ENCODE peak calls at places on chromosomes 2 and 18, in ten cellular contexts. One of them, this sample, is unnamed.
A peak's percentile ranks its signal among the peaks of the same experiment; 100 is the strongest.

GRCh38 chr2:10385933-10386773 is 62.0 kb downstream of the ODC1 start:
- DNase-seq in cardiac muscle cell: no peak
- DNase-seq in neural crest cell: no peak
- DNase-seq in AG09309: no peak
- DNase-seq in mucosa of descending colon: no peak
- DNase-seq in retinal pigment epithelial cell: peak; percentile 48
- DNase-seq in upper lobe of right lung: no peak
- DNase-seq in bronchial epithelial cell: peak; percentile 54
- DNase-seq in vagina: no peak
- DNase-seq in OCI-LY7: no peak
- DNase-seq in this sample: no peak

GRCh38 chr2:23475473-23475872 is 90.5 kb downstream of the KLHL29 start:
- DNase-seq in bronchial epithelial cell: no peak
- DNase-seq in AG09309: no peak
- DNase-seq in mucosa of descending colon: no peak
- DNase-seq in neural crest cell: no peak
- DNase-seq in vagina: no peak
- DNase-seq in OCI-LY7: no peak
- DNase-seq in retinal pigment epithelial cell: no peak
- DNase-seq in upper lobe of right lung: peak; percentile 10
- DNase-seq in cardiac muscle cell: no peak
- DNase-seq in this sample: no peak

GRCh38 chr2:168767258-168767657 is 35.2 kb upstream of the NOSTRIN start:
- DNase-seq in AG09309: no peak
- DNase-seq in retinal pigment epithelial cell: no peak
- DNase-seq in vagina: no peak
- DNase-seq in upper lobe of right lung: no peak
- DNase-seq in bronchial epithelial cell: peak; percentile 48
- DNase-seq in OCI-LY7: no peak
- DNase-seq in neural crest cell: no peak
- DNase-seq in cardiac muscle cell: no peak
- DNase-seq in mucosa of descending colon: no peak
- DNase-seq in this sample: no peak

GRCh38 chr2:75065402-75066008 is 107.1 kb downstream of the POLE4 start:
- DNase-seq in bronchial epithelial cell: peak; percentile 68
- DNase-seq in mucosa of descending colon: no peak
- DNase-seq in cardiac muscle cell: no peak
- DNase-seq in vagina: no peak
- DNase-seq in neural crest cell: no peak
- DNase-seq in retinal pigment epithelial cell: no peak
- DNase-seq in upper lobe of right lung: no peak
- DNase-seq in AG09309: no peak
- DNase-seq in OCI-LY7: no peak
- DNase-seq in this sample: no peak

GRCh38 chr2:141554810-141555209 is 576.0 kb downstream of the LRP1B start:
- DNase-seq in OCI-LY7: peak; percentile 16
- DNase-seq in bronchial epithelial cell: peak; percentile 53
- DNase-seq in neural crest cell: peak; percentile 2
- DNase-seq in cardiac muscle cell: peak; percentile 63
- DNase-seq in retinal pigment epithelial cell: no peak
- DNase-seq in vagina: no peak
- DNase-seq in upper lobe of right lung: no peak
- DNase-seq in mucosa of descending colon: no peak
- DNase-seq in AG09309: no peak
- DNase-seq in this sample: no peak

GRCh38 chr18:77133051-77133919 is 702 bp upstream of the MBP start:
- DNase-seq in retinal pigment epithelial cell: no peak
- DNase-seq in bronchial epithelial cell: no peak
- DNase-seq in AG09309: no peak
- DNase-seq in mucosa of descending colon: peak; percentile 81
- DNase-seq in OCI-LY7: no peak
- DNase-seq in upper lobe of right lung: peak; percentile 83
- DNase-seq in cardiac muscle cell: peak; percentile 46
- DNase-seq in vagina: no peak
- DNase-seq in neural crest cell: no peak
- DNase-seq in this sample: no peak

GRCh38 chr2:232315049-232315922 is 63.3 kb upstream of the ALPP start:
- DNase-seq in cardiac muscle cell: no peak
- DNase-seq in OCI-LY7: no peak
- DNase-seq in retinal pigment epithelial cell: no peak
- DNase-seq in neural crest cell: no peak
- DNase-seq in AG09309: peak; percentile 85
- DNase-seq in mucosa of descending colon: peak; percentile 73
- DNase-seq in vagina: no peak
- DNase-seq in bronchial epithelial cell: peak; percentile 93
- DNase-seq in upper lobe of right lung: peak; percentile 75
- DNase-seq in this sample: no peak

GRCh38 chr2:237165405-237166276 is 80.0 kb downstream of the COPS8 start:
- DNase-seq in retinal pigment epithelial cell: peak; percentile 46
- DNase-seq in cardiac muscle cell: peak; percentile 54
- DNase-seq in upper lobe of right lung: no peak
- DNase-seq in neural crest cell: no peak
- DNase-seq in vagina: no peak
- DNase-seq in mucosa of descending colon: no peak
- DNase-seq in AG09309: no peak
- DNase-seq in bronchial epithelial cell: peak; percentile 45
- DNase-seq in OCI-LY7: no peak
- DNase-seq in this sample: no peak

GRCh38 chr2:157722580-157723234 is 94.0 kb upstream of the ACVR1C start:
- DNase-seq in bronchial epithelial cell: peak; percentile 18
- DNase-seq in retinal pigment epithelial cell: no peak
- DNase-seq in upper lobe of right lung: no peak
- DNase-seq in OCI-LY7: peak; percentile 31
- DNase-seq in neural crest cell: no peak
- DNase-seq in vagina: no peak
- DNase-seq in AG09309: no peak
- DNase-seq in cardiac muscle cell: no peak
- DNase-seq in mucosa of descending colon: no peak
- DNase-seq in this sample: no peak

GRCh38 chr2:240043279-240043990 is 9.9 kb downstream of the OR6B3 start:
- DNase-seq in AG09309: no peak
- DNase-seq in neural crest cell: no peak
- DNase-seq in mucosa of descending colon: no peak
- DNase-seq in retinal pigment epithelial cell: no peak
- DNase-seq in bronchial epithelial cell: no peak
- DNase-seq in upper lobe of right lung: no peak
- DNase-seq in cardiac muscle cell: no peak
- DNase-seq in OCI-LY7: no peak
- DNase-seq in vagina: no peak
- DNase-seq in this sample: no peak

GRCh38 chr2:225463449-225463848 is 63.9 kb downstream of the NYAP2 start:
- DNase-seq in cardiac muscle cell: no peak
- DNase-seq in bronchial epithelial cell: no peak
- DNase-seq in upper lobe of right lung: no peak
- DNase-seq in mucosa of descending colon: no peak
- DNase-seq in retinal pigment epithelial cell: no peak
- DNase-seq in vagina: no peak
- DNase-seq in neural crest cell: no peak
- DNase-seq in OCI-LY7: no peak
- DNase-seq in AG09309: no peak
- DNase-seq in this sample: no peak

GRCh38 chr2:188892632-188893031 is 81.5 kb upstream of the COL3A1 start:
- DNase-seq in mucosa of descending colon: no peak
- DNase-seq in OCI-LY7: no peak
- DNase-seq in AG09309: no peak
- DNase-seq in neural crest cell: no peak
- DNase-seq in vagina: no peak
- DNase-seq in bronchial epithelial cell: no peak
- DNase-seq in cardiac muscle cell: no peak
- DNase-seq in upper lobe of right lung: no peak
- DNase-seq in retinal pigment epithelial cell: no peak
- DNase-seq in this sample: no peak

GRCh38 chr2:235595420-235596010 is 101.7 kb downstream of the AGAP1 start:
- DNase-seq in AG09309: peak; percentile 47
- DNase-seq in upper lobe of right lung: no peak
- DNase-seq in OCI-LY7: peak; percentile 55
- DNase-seq in neural crest cell: peak; percentile 75
- DNase-seq in mucosa of descending colon: no peak
- DNase-seq in vagina: no peak
- DNase-seq in cardiac muscle cell: peak; percentile 73
- DNase-seq in bronchial epithelial cell: peak; percentile 70
- DNase-seq in retinal pigment epithelial cell: no peak
- DNase-seq in this sample: no peak

GRCh38 chr18:30766053-30766452 is 276.5 kb downstream of the DSC3 start:
- DNase-seq in cardiac muscle cell: no peak
- DNase-seq in bronchial epithelial cell: no peak
- DNase-seq in mucosa of descending colon: no peak
- DNase-seq in OCI-LY7: no peak
- DNase-seq in AG09309: no peak
- DNase-seq in vagina: no peak
- DNase-seq in upper lobe of right lung: no peak
- DNase-seq in neural crest cell: no peak
- DNase-seq in retinal pigment epithelial cell: no peak
- DNase-seq in this sample: no peak

GRCh38 chr2:134233733-134234135 is 20.1 kb upstream of the MGAT5 start:
- DNase-seq in neural crest cell: no peak
- DNase-seq in bronchial epithelial cell: no peak
- DNase-seq in cardiac muscle cell: no peak
- DNase-seq in OCI-LY7: peak; percentile 78
- DNase-seq in mucosa of descending colon: no peak
- DNase-seq in upper lobe of right lung: no peak
- DNase-seq in vagina: no peak
- DNase-seq in AG09309: no peak
- DNase-seq in retinal pigment epithelial cell: no peak
- DNase-seq in this sample: no peak

GRCh38 chr2:107336536-107336935 is 450.6 kb upstream of the ST6GAL2 start:
- DNase-seq in cardiac muscle cell: no peak
- DNase-seq in retinal pigment epithelial cell: no peak
- DNase-seq in bronchial epithelial cell: no peak
- DNase-seq in neural crest cell: no peak
- DNase-seq in upper lobe of right lung: no peak
- DNase-seq in vagina: no peak
- DNase-seq in mucosa of descending colon: no peak
- DNase-seq in AG09309: no peak
- DNase-seq in OCI-LY7: no peak
- DNase-seq in this sample: no peak

DNA sequence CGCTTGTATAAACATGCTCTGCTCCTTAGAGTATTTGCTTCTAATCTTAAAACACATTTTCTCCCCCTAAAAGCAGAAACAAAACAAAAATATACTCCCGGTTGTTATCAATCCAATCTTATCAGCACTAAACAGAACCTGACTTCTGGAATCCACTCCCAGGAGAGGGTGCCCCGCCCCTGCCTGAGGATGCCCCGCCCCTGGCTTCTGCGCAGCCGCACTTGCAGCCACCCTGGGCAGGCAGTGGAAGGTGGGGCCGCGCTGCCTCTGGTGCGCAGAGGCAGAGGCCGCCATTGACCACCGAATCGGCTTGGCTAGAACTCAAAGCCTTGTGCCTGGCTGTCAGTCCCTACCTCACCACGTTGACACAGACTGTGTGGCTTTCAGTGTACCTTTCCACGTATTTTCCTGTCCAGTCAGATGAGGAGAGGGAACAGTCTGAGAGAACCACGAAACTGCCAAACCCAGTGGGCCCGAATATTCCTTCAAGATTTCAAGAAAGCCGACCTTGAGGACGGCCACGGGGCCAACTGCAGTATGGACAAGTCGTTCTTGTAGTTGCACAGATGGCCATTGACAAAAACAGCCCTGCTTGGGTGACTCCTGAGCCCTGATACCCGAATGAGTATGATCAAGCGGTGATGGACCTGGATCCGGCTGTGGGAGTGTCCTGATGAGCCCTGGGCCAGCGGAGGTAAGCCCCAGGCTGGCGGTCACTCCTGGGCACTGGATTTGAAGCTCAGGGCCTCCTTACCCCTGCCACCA is 46.2 kb upstream of the ARHGAP28 start:
- DNase-seq in bronchial epithelial cell: peak; percentile 38
- DNase-seq in mucosa of descending colon: no peak
- DNase-seq in cardiac muscle cell: no peak
- DNase-seq in neural crest cell: no peak
- DNase-seq in AG09309: no peak
- DNase-seq in OCI-LY7: no peak
- DNase-seq in vagina: no peak
- DNase-seq in upper lobe of right lung: peak; percentile 76
- DNase-seq in retinal pigment epithelial cell: no peak
- DNase-seq in this sample: no peak
- TF ChIP-seq CTCF in bronchial epithelial cell: no peak
- TF ChIP-seq CTCF in mucosa of descending colon: no peak
- TF ChIP-seq CTCF in cardiac muscle cell: no peak
- TF ChIP-seq CTCF in neural crest cell: no peak
- TF ChIP-seq CTCF in AG09309: no peak
- TF ChIP-seq CTCF in OCI-LY7: no peak
- TF ChIP-seq CTCF in vagina: no peak
- TF ChIP-seq CTCF in upper lobe of right lung: no peak
- TF ChIP-seq CTCF in retinal pigment epithelial cell: no peak
- TF ChIP-seq CTCF in this sample: no peak

DNA sequence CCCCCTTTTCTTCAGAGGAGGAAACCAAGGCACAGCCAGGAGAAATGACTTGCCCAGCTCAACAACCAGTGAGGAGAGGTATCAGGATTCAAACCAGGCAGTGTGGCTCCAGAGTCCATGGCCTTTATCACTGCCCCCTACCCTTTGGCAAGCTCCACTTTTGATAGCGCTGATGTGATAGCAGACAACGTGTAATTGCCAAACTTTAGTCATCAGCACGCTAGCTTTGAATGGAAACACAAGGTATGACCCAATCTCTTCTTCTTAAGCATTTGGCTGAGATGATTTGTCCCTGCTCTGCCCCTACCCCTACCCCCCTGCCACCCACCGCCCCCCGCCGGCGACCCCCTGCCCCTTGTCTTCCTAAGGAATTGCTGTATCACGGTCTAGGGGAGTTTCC is 75.3 kb upstream of the MAP4K4 start:
- DNase-seq in upper lobe of right lung: no peak
- DNase-seq in bronchial epithelial cell: no peak
- DNase-seq in retinal pigment epithelial cell: no peak
- DNase-seq in vagina: no peak
- DNase-seq in cardiac muscle cell: no peak
- DNase-seq in neural crest cell: no peak
- DNase-seq in mucosa of descending colon: no peak
- DNase-seq in AG09309: no peak
- DNase-seq in OCI-LY7: no peak
- DNase-seq in this sample: no peak
- TF ChIP-seq CTCF in upper lobe of right lung: no peak
- TF ChIP-seq CTCF in bronchial epithelial cell: no peak
- TF ChIP-seq CTCF in retinal pigment epithelial cell: no peak
- TF ChIP-seq CTCF in vagina: no peak
- TF ChIP-seq CTCF in cardiac muscle cell: no peak
- TF ChIP-seq CTCF in neural crest cell: no peak
- TF ChIP-seq CTCF in mucosa of descending colon: no peak
- TF ChIP-seq CTCF in AG09309: no peak
- TF ChIP-seq CTCF in OCI-LY7: no peak
- TF ChIP-seq CTCF in this sample: no peak

GRCh38 chr2:6877402-6878305 is at the start of gene RSAD2:
- DNase-seq in upper lobe of right lung: no peak
- DNase-seq in OCI-LY7: no peak
- DNase-seq in AG09309: peak; percentile 5
- DNase-seq in retinal pigment epithelial cell: peak; percentile 39
- DNase-seq in vagina: no peak
- DNase-seq in neural crest cell: no peak
- DNase-seq in bronchial epithelial cell: peak; percentile 42
- DNase-seq in cardiac muscle cell: no peak
- DNase-seq in mucosa of descending colon: no peak
- DNase-seq in this sample: no peak
- TF ChIP-seq CTCF in upper lobe of right lung: peak; percentile 7
- TF ChIP-seq CTCF in OCI-LY7: no peak
- TF ChIP-seq CTCF in AG09309: no peak
- TF ChIP-seq CTCF in retinal pigment epithelial cell: peak; percentile 20
- TF ChIP-seq CTCF in vagina: no peak
- TF ChIP-seq CTCF in neural crest cell: no peak
- TF ChIP-seq CTCF in bronchial epithelial cell: no peak
- TF ChIP-seq CTCF in cardiac muscle cell: no peak
- TF ChIP-seq CTCF in mucosa of descending colon: no peak
- TF ChIP-seq CTCF in this sample: no peak

GRCh38 chr2:161988589-161988988 is 85.4 kb downstream of the DPP4 start:
- DNase-seq in AG09309: no peak
- DNase-seq in cardiac muscle cell: no peak
- DNase-seq in upper lobe of right lung: no peak
- DNase-seq in OCI-LY7: no peak
- DNase-seq in bronchial epithelial cell: peak; percentile 26
- DNase-seq in retinal pigment epithelial cell: no peak
- DNase-seq in vagina: no peak
- DNase-seq in neural crest cell: no peak
- DNase-seq in mucosa of descending colon: no peak
- DNase-seq in this sample: no peak
- TF ChIP-seq CTCF in AG09309: no peak
- TF ChIP-seq CTCF in cardiac muscle cell: no peak
- TF ChIP-seq CTCF in upper lobe of right lung: no peak
- TF ChIP-seq CTCF in OCI-LY7: peak; percentile 33
- TF ChIP-seq CTCF in bronchial epithelial cell: no peak
- TF ChIP-seq CTCF in retinal pigment epithelial cell: peak; percentile 37
- TF ChIP-seq CTCF in vagina: no peak
- TF ChIP-seq CTCF in neural crest cell: peak; percentile 40
- TF ChIP-seq CTCF in mucosa of descending colon: no peak
- TF ChIP-seq CTCF in this sample: peak; percentile 23

This sample was measured in chondrocyte.